ENCODE peak calls at places on chromosomes 4 and X, in six cellular contexts. One of them, this sample, is unnamed.

GRCh38 chr4:117488692-117489091 is 403.3 kb upstream of the TRAM1L1 start:
- DNase-seq in GM12878: no peak
- DNase-seq in H1: no peak
- DNase-seq in HCT116: no peak
- DNase-seq in K562: no peak
- DNase-seq in SK-N-SH: no peak
- DNase-seq in this sample: no peak

GRCh38 chr4:98996056-98996941 is 778 bp downstream of the METAP1 start:
- DNase-seq in HCT116: no peak
- DNase-seq in SK-N-SH: peak; percentile 35
- DNase-seq in H1: no peak
- DNase-seq in K562: peak; percentile 51
- DNase-seq in GM12878: no peak
- DNase-seq in this sample: no peak

GRCh38 chr4:146428298-146428697 is 93.4 kb downstream of the SLC10A7 start:
- DNase-seq in SK-N-SH: no peak
- DNase-seq in H1: no peak
- DNase-seq in GM12878: no peak
- DNase-seq in HCT116: no peak
- DNase-seq in K562: peak; percentile 27
- DNase-seq in this sample: no peak

GRCh38 chrX:48459483-48459882 is 10.6 kb downstream of the SLC38A5 start:
- DNase-seq in H1: no peak
- DNase-seq in HCT116: no peak
- DNase-seq in K562: no peak
- DNase-seq in SK-N-SH: no peak
- DNase-seq in GM12878: no peak
- DNase-seq in this sample: no peak

GRCh38 chrX:54208531-54208930 is 25.5 kb upstream of the FAM120C start:
- DNase-seq in HCT116: no peak
- DNase-seq in K562: no peak
- DNase-seq in H1: no peak
- DNase-seq in GM12878: no peak
- DNase-seq in SK-N-SH: no peak
- DNase-seq in this sample: no peak

GRCh38 chr4:171674781-171675180 is 138.4 kb upstream of the GALNTL6 start:
- DNase-seq in HCT116: no peak
- DNase-seq in SK-N-SH: no peak
- DNase-seq in K562: no peak
- DNase-seq in GM12878: no peak
- DNase-seq in H1: no peak
- DNase-seq in this sample: no peak

GRCh38 chr4:179695175-179695574 is 2252.9 kb upstream of the AGA start:
- DNase-seq in K562: no peak
- DNase-seq in GM12878: no peak
- DNase-seq in HCT116: no peak
- DNase-seq in H1: no peak
- DNase-seq in SK-N-SH: no peak
- DNase-seq in this sample: no peak

GRCh38 chr4:5783486-5783885 is 72.5 kb downstream of the EVC start:
- DNase-seq in K562: no peak
- DNase-seq in SK-N-SH: no peak
- DNase-seq in GM12878: no peak
- DNase-seq in HCT116: no peak
- DNase-seq in H1: no peak
- DNase-seq in this sample: no peak

GRCh38 chr4:90979551-90979950 is 852.4 kb downstream of the CCSER1 start:
- DNase-seq in GM12878: no peak
- DNase-seq in H1: no peak
- DNase-seq in SK-N-SH: no peak
- DNase-seq in K562: no peak
- DNase-seq in HCT116: no peak
- DNase-seq in this sample: no peak

GRCh38 chr4:149735796-149736195 is 79.8 kb downstream of the IQCM start:
- DNase-seq in SK-N-SH: no peak
- DNase-seq in GM12878: no peak
- DNase-seq in K562: no peak
- DNase-seq in H1: no peak
- DNase-seq in HCT116: no peak
- DNase-seq in this sample: no peak

GRCh38 chr4:10462876-10463275 is 5.7 kb upstream of the ZNF518B start:
- DNase-seq in K562: no peak
- DNase-seq in HCT116: no peak
- DNase-seq in SK-N-SH: no peak
- DNase-seq in GM12878: no peak
- DNase-seq in H1: no peak
- DNase-seq in this sample: no peak

GRCh38 chr4:152949930-152950329 is 13.8 kb downstream of the FHDC1 start:
- DNase-seq in GM12878: no peak
- DNase-seq in SK-N-SH: no peak
- DNase-seq in H1: no peak
- DNase-seq in K562: no peak
- DNase-seq in HCT116: no peak
- DNase-seq in this sample: no peak

GRCh38 chr4:106676173-106676921 is 307.8 kb upstream of the GIMD1 start:
- DNase-seq in H1: no peak
- DNase-seq in K562: no peak
- DNase-seq in GM12878: no peak
- DNase-seq in SK-N-SH: no peak
- DNase-seq in HCT116: no peak
- DNase-seq in this sample: no peak

GRCh38 chr4:133618963-133619362 is 469.9 kb downstream of the PCDH10 start:
- DNase-seq in GM12878: no peak
- DNase-seq in SK-N-SH: no peak
- DNase-seq in HCT116: no peak
- DNase-seq in H1: no peak
- DNase-seq in K562: peak; percentile 40
- DNase-seq in this sample: no peak

GRCh38 chr4:109671350-109671749 is 31.9 kb downstream of the CASP6 start:
- DNase-seq in SK-N-SH: no peak
- DNase-seq in H1: no peak
- DNase-seq in K562: no peak
- DNase-seq in GM12878: no peak
- DNase-seq in HCT116: no peak
- DNase-seq in this sample: no peak

GRCh38 chr4:109662786-109663185 is 40.5 kb downstream of the CASP6 start:
- DNase-seq in SK-N-SH: no peak
- DNase-seq in GM12878: no peak
- DNase-seq in HCT116: no peak
- DNase-seq in H1: no peak
- DNase-seq in K562: no peak
- DNase-seq in this sample: no peak

GRCh38 chr4:109665783-109666455 is 37.3 kb downstream of the CASP6 start:
- DNase-seq in H1: no peak
- DNase-seq in HCT116: no peak
- DNase-seq in SK-N-SH: no peak
- DNase-seq in GM12878: no peak
- DNase-seq in K562: no peak
- DNase-seq in this sample: no peak
- TF ChIP-seq JUND in H1: no peak
- TF ChIP-seq JUND in HCT116: no peak
- TF ChIP-seq JUND in SK-N-SH: no peak
- TF ChIP-seq JUND in GM12878: no peak
- TF ChIP-seq JUND in K562: no peak
- TF ChIP-seq JUND in this sample: no peak

DNA sequence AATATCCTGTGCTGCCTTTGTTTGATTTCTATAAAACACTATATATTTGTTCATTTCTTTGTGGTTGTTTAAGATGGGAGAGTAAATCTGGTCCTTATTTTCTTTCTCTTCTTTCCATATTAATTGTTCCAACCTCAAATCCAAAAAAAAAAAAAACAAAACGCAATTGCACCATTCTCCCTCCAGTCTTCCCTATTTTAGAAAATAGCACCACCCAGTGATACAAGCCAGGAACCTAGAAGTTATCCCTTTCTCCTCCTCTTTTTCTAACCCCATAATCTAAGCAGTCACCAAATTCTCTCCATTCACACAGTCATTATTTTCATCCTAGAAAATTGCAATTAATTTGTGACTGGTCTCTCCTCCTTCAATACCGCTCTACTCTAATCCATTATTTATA is 107.8 kb downstream of the GABRA3 start:
- DNase-seq in K562: peak; percentile 20
- DNase-seq in SK-N-SH: no peak
- DNase-seq in HCT116: no peak
- DNase-seq in GM12878: no peak
- DNase-seq in H1: no peak
- DNase-seq in this sample: no peak
- TF ChIP-seq JUND in K562: no peak
- TF ChIP-seq JUND in SK-N-SH: no peak
- TF ChIP-seq JUND in HCT116: no peak
- TF ChIP-seq JUND in GM12878: no peak
- TF ChIP-seq JUND in H1: no peak
- TF ChIP-seq JUND in this sample: no peak

GRCh38 chrX:153438522-153438921 is 7.3 kb downstream of the TREX2 start:
- DNase-seq in H1: no peak
- DNase-seq in K562: peak; percentile 52
- DNase-seq in GM12878: no peak
- DNase-seq in SK-N-SH: no peak
- DNase-seq in HCT116: no peak
- DNase-seq in this sample: peak; percentile 49
- TF ChIP-seq JUND in H1: no peak
- TF ChIP-seq JUND in K562: no peak
- TF ChIP-seq JUND in GM12878: no peak
- TF ChIP-seq JUND in SK-N-SH: no peak
- TF ChIP-seq JUND in HCT116: no peak
- TF ChIP-seq JUND in this sample: no peak

GRCh38 chr4:141955696-141956095 is 319.3 kb downstream of the IL15 start:
- DNase-seq in GM12878: no peak
- DNase-seq in K562: no peak
- DNase-seq in SK-N-SH: no peak
- DNase-seq in H1: no peak
- DNase-seq in HCT116: no peak
- DNase-seq in this sample: no peak
- TF ChIP-seq JUND in GM12878: no peak
- TF ChIP-seq JUND in K562: no peak
- TF ChIP-seq JUND in SK-N-SH: no peak
- TF ChIP-seq JUND in H1: no peak
- TF ChIP-seq JUND in HCT116: no peak
- TF ChIP-seq JUND in this sample: no peak

GRCh38 chrX:30906726-30907125 is 17.7 kb upstream of the TAB3 start:
- DNase-seq in GM12878: no peak
- DNase-seq in HCT116: peak; percentile 12
- DNase-seq in H1: no peak
- DNase-seq in SK-N-SH: no peak
- DNase-seq in K562: peak; percentile 18
- DNase-seq in this sample: no peak
- TF ChIP-seq JUND in GM12878: no peak
- TF ChIP-seq JUND in HCT116: no peak
- TF ChIP-seq JUND in H1: no peak
- TF ChIP-seq JUND in SK-N-SH: peak; percentile 34
- TF ChIP-seq JUND in K562: no peak
- TF ChIP-seq JUND in this sample: no peak

GRCh38 chrX:7318661-7319060 is 170.7 kb upstream of the PUDP start:
- DNase-seq in GM12878: no peak
- DNase-seq in H1: no peak
- DNase-seq in SK-N-SH: no peak
- DNase-seq in HCT116: no peak
- DNase-seq in K562: no peak
- DNase-seq in this sample: peak; percentile 2

GRCh38 chrX:7316887-7317286 is 168.9 kb upstream of the PUDP start:
- DNase-seq in K562: no peak
- DNase-seq in H1: no peak
- DNase-seq in SK-N-SH: no peak
- DNase-seq in GM12878: no peak
- DNase-seq in HCT116: no peak
- DNase-seq in this sample: no peak

GRCh38 chrX:7316280-7316679 is 168.3 kb upstream of the PUDP start:
- DNase-seq in H1: no peak
- DNase-seq in GM12878: no peak
- DNase-seq in K562: no peak
- DNase-seq in SK-N-SH: no peak
- DNase-seq in HCT116: no peak
- DNase-seq in this sample: no peak

GRCh38 chrX:7314425-7314824 is 166.5 kb upstream of the PUDP start:
- DNase-seq in H1: no peak
- DNase-seq in K562: no peak
- DNase-seq in SK-N-SH: no peak
- DNase-seq in GM12878: no peak
- DNase-seq in HCT116: no peak
- DNase-seq in this sample: no peak

GRCh38 chrX:7318246-7318645 is 170.3 kb upstream of the PUDP start:
- DNase-seq in SK-N-SH: no peak
- DNase-seq in HCT116: no peak
- DNase-seq in K562: no peak
- DNase-seq in H1: no peak
- DNase-seq in GM12878: no peak
- DNase-seq in this sample: no peak
- TF ChIP-seq JUND in SK-N-SH: no peak
- TF ChIP-seq JUND in HCT116: no peak
- TF ChIP-seq JUND in K562: no peak
- TF ChIP-seq JUND in H1: no peak
- TF ChIP-seq JUND in GM12878: no peak
- TF ChIP-seq JUND in this sample: no peak

GRCh38 chr4:143381171-143382118 is 44.8 kb downstream of the GAB1 start:
- DNase-seq in H1: no peak
- DNase-seq in SK-N-SH: peak; percentile 24
- DNase-seq in HCT116: no peak
- DNase-seq in K562: peak; percentile 61
- DNase-seq in GM12878: no peak
- DNase-seq in this sample: no peak
- TF ChIP-seq JUND in H1: no peak
- TF ChIP-seq JUND in SK-N-SH: peak; percentile 64
- TF ChIP-seq JUND in HCT116: no peak
- TF ChIP-seq JUND in K562: no peak
- TF ChIP-seq JUND in GM12878: no peak
- TF ChIP-seq JUND in this sample: no peak

GRCh38 chr4:144360394-144360793 is 219.9 kb upstream of the GYPA start:
- DNase-seq in H1: no peak
- DNase-seq in HCT116: no peak
- DNase-seq in K562: no peak
- DNase-seq in GM12878: no peak
- DNase-seq in SK-N-SH: no peak
- DNase-seq in this sample: no peak

GRCh38 chr4:144356941-144357381 is 216.4 kb upstream of the GYPA start:
- DNase-seq in H1: no peak
- DNase-seq in K562: no peak
- DNase-seq in GM12878: no peak
- DNase-seq in SK-N-SH: no peak
- DNase-seq in HCT116: no peak
- DNase-seq in this sample: no peak

GRCh38 chr4:144353240-144353639 is 212.7 kb upstream of the GYPA start:
- DNase-seq in GM12878: no peak
- DNase-seq in K562: no peak
- DNase-seq in SK-N-SH: no peak
- DNase-seq in HCT116: no peak
- DNase-seq in H1: no peak
- DNase-seq in this sample: peak; percentile 33

GRCh38 chr4:144357970-144358369 is 217.5 kb upstream of the GYPA start:
- DNase-seq in GM12878: no peak
- DNase-seq in HCT116: no peak
- DNase-seq in H1: no peak
- DNase-seq in SK-N-SH: no peak
- DNase-seq in K562: no peak
- DNase-seq in this sample: no peak

GRCh38 chr4:144355809-144356757 is 215.6 kb upstream of the GYPA start:
- DNase-seq in K562: peak; percentile 18
- DNase-seq in HCT116: peak; percentile 67
- DNase-seq in GM12878: peak; percentile 51
- DNase-seq in H1: no peak
- DNase-seq in SK-N-SH: no peak
- DNase-seq in this sample: no peak
- TF ChIP-seq JUND in K562: no peak
- TF ChIP-seq JUND in HCT116: peak; percentile 51
- TF ChIP-seq JUND in GM12878: peak; percentile 26
- TF ChIP-seq JUND in H1: no peak
- TF ChIP-seq JUND in SK-N-SH: peak; percentile 29
- TF ChIP-seq JUND in this sample: no peak

This sample was measured in T47D.